ENCODE peak calls at places on chromosomes 4 and X, in seven cellular contexts. A is sigmoid colon, L is HL-60, Z is body of pancreas, H is upper lobe of right lung, B is spleen, M is A549. K is an unnamed sample.

GRCh38 chr4:102687373-102687981 is 73.3 kb downstream of the MANBA start:
- DNase-seq in A (no peak), L (no peak), Z (no peak), H (no peak), B (no peak), M (peak), K (no peak)

GRCh38 chr4:181661090-181661489 is 582.1 kb upstream of the TENM3 start:
- DNase-seq in A (no peak), L (no peak), Z (no peak), H (no peak), B (no peak), M (no peak), K (no peak)

GRCh38 chr4:138404801-138405200 is 162.7 kb upstream of the SLC7A11 start:
- DNase-seq in A (no peak), L (no peak), Z (no peak), H (no peak), B (no peak), M (no peak), K (no peak)

GRCh38 chrX:85052636-85053343 is 49.1 kb downstream of the APOOL start:
- DNase-seq in A (no peak), L (no peak), Z (no peak), H (no peak), B (no peak), M (no peak), K (peak)

GRCh38 chr4:186807131-186807530 is 83.5 kb upstream of the FAT1 start:
- DNase-seq in A (no peak), L (no peak), Z (no peak), H (no peak), B (no peak), M (no peak), K (no peak)

GRCh38 chr4:57119054-57119651 is 9.0 kb upstream of the IGFBP7 start:
- DNase-seq in A (peak), L (no peak), Z (no peak), H (peak), B (no peak), M (no peak), K (peak)

GRCh38 chr4:4859010-4859798 is at the start of gene MSX1:
- DNase-seq in A (peak), L (peak), Z (peak), H (peak), B (peak), M (peak), K (peak)

GRCh38 chr4:152109585-152110509 is 349.0 kb upstream of the GATB start:
- DNase-seq in A (no peak), L (no peak), Z (no peak), H (no peak), B (no peak), M (no peak), K (no peak)

GRCh38 chr4:73832651-73833237 is 3.7 kb upstream of the CXCL6 start:
- DNase-seq in A (no peak), L (no peak), Z (no peak), H (no peak), B (no peak), M (no peak), K (no peak)

GRCh38 chrX:95885074-95885473 is 799.6 kb upstream of the DIAPH2 start:
- DNase-seq in A (peak), L (no peak), Z (no peak), H (no peak), B (no peak), M (no peak), K (no peak)

GRCh38 chr4:156594619-156595018 is 377.0 kb downstream of the PDGFC start:
- DNase-seq in A (peak), L (no peak), Z (no peak), H (no peak), B (peak), M (no peak), K (no peak)

GRCh38 chr4:187478292-187479205 is 517.0 kb upstream of the ZFP42 start:
- DNase-seq in A (no peak), L (no peak), Z (no peak), H (no peak), B (no peak), M (no peak), K (peak)

GRCh38 chrX:115539841-115540240 is 21.1 kb upstream of the PLS3 start:
- DNase-seq in A (no peak), L (no peak), Z (no peak), H (no peak), B (no peak), M (no peak), K (no peak)

GRCh38 chrX:69503228-69503834 is 795 bp upstream of the NALF2 start:
- DNase-seq in A (no peak), L (no peak), Z (no peak), H (no peak), B (no peak), M (peak), K (no peak)

GRCh38 chrX:45811307-45811706 is 610.6 kb upstream of the DIPK2B start:
- DNase-seq in A (no peak), L (no peak), Z (no peak), H (no peak), B (no peak), M (no peak), K (no peak)

GRCh38 chr4:3340703-3341088 is 47.9 kb downstream of the RGS12 start:
- DNase-seq in A (no peak), L (no peak), Z (peak), H (peak), B (no peak), M (no peak), K (no peak)
- TF ChIP-seq CTCF in A (no peak), L (no peak), Z (peak), H (peak), B (no peak), M (no peak), K (no peak)

DNA sequence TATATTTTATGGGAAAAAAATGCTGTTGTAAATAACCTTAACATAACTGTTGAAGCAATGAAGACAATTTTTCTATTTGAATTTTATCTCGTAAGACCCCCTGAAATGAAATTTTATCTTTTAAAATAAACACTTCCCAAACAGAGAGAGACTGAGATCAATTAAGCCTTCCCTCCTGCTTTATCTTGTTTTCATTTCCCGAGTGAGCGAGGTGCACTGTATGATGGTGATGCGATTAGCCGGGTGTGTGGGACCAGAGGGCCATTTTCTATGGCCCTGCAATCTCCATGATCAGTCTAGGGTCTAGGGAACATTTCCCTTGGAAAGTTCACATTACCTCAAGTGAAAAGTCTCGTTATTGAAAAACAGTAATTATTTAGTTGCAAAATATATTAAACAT is 134.1 kb upstream of the MID1 start:
- DNase-seq in A (no peak), L (no peak), Z (no peak), H (no peak), B (no peak), M (no peak), K (no peak)
- TF ChIP-seq CTCF in A (no peak), L (no peak), Z (no peak), H (no peak), B (no peak), M (no peak), K (no peak)

GRCh38 chrX:154429708-154430107 is 1.2 kb downstream of the ATP6AP1 start:
- DNase-seq in A (no peak), L (no peak), Z (no peak), H (no peak), B (no peak), M (no peak), K (no peak)

GRCh38 chrX:154426916-154427792 is 1.3 kb upstream of the ATP6AP1 start:
- DNase-seq in A (no peak), L (no peak), Z (no peak), H (no peak), B (no peak), M (no peak), K (no peak)

GRCh38 chrX:154430916-154431315 is 2.4 kb downstream of the ATP6AP1 start:
- DNase-seq in A (no peak), L (peak), Z (no peak), H (peak), B (no peak), M (no peak), K (no peak)

GRCh38 chrX:154430504-154430903 is 2.0 kb downstream of the ATP6AP1 start:
- DNase-seq in A (no peak), L (no peak), Z (no peak), H (no peak), B (no peak), M (no peak), K (no peak)

DNA sequence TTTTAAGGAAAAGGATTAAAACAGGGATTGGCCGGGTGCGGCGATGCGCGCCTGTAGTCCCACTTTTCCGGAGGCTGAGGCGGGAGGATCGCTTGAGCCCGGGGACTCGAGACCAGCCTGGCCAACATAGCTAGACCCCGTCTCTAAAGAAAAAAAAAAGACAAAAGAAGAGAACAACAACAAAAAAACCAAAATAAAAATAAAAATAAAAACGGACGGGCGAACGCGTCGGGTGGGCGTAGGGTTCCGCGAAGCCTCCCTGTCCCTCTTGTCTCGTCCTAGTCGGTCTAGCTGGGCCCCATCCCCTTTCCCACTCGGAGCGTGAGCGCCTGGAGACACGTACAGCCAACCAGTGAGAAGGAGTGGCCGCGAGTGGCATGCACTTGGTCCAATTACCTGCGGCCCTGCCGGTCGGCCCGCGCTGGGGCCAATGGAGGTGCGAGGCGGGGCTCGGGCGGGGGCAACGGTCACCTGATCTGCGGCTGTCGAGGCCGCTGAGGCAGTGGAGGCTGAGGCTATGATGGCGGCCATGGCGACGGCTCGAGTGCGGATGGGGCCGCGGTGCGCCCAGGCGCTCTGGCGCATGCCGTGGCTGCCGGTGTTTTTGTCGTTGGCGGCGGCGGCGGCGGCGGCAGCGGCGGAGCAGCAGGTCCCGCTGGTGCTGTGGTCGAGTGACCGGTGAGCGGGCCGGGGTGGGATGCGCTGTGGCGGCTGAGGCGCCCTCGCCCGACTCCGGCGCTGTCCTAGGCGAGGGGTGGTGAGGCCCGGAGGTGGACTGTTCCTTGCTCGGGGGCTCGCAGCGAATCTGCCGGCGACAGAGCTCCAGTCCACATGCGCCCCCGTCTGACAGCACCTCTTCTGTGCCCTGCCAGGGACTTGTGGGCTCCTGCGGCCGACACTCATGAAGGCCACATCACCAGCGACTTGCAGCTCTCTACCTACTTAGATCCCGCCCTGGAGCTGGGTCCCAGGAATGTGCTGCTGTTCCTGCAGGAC is at the start of gene ATP6AP1:
- DNase-seq in A (peak), L (peak), Z (peak), H (peak), B (peak), M (peak), K (peak)
- TF ChIP-seq CTCF in A (no peak), L (no peak), Z (no peak), H (no peak), B (no peak), M (no peak), K (no peak)

GRCh38 chr4:158781963-158782362 is 13.1 kb downstream of the FNIP2 start:
- DNase-seq in A (no peak), L (no peak), Z (no peak), H (no peak), B (no peak), M (no peak), K (no peak)
- TF ChIP-seq CTCF in A (no peak), L (no peak), Z (peak), H (no peak), B (no peak), M (no peak), K (no peak)

DNA sequence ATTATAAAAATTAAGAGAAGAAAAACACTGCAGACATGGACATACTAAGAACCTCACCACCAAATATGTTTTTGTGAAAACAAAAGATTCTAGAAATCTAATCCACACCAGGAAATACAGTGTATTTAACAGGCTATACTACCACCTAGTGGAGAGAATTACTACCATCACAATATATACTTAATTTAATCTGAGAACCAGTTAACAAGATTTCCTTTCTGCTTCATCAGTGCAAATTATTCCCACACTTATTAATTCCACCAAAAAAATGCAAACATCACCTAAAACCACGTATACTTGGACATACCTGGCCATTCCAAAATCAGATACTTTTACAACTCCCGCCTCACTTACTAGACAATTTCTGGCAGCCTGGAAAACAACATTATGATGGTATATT is 7.0 kb upstream of the TXK start:
- DNase-seq in A (no peak), L (no peak), Z (no peak), H (no peak), B (no peak), M (peak), K (peak)
- TF ChIP-seq CTCF in A (peak), L (peak), Z (peak), H (peak), B (peak), M (peak), K (peak)

GRCh38 chrX:39948564-39948963 is 149.2 kb downstream of the BCOR start:
- DNase-seq in A (no peak), L (no peak), Z (no peak), H (peak), B (peak), M (no peak), K (no peak)

GRCh38 chrX:39945709-39946108 is 152.0 kb downstream of the BCOR start:
- DNase-seq in A (no peak), L (no peak), Z (no peak), H (no peak), B (no peak), M (no peak), K (no peak)

GRCh38 chrX:39944416-39944815 is 153.3 kb downstream of the BCOR start:
- DNase-seq in A (no peak), L (no peak), Z (no peak), H (no peak), B (peak), M (no peak), K (no peak)

GRCh38 chrX:39950035-39950688 is 147.6 kb downstream of the BCOR start:
- DNase-seq in A (no peak), L (no peak), Z (no peak), H (no peak), B (peak), M (no peak), K (no peak)

DNA sequence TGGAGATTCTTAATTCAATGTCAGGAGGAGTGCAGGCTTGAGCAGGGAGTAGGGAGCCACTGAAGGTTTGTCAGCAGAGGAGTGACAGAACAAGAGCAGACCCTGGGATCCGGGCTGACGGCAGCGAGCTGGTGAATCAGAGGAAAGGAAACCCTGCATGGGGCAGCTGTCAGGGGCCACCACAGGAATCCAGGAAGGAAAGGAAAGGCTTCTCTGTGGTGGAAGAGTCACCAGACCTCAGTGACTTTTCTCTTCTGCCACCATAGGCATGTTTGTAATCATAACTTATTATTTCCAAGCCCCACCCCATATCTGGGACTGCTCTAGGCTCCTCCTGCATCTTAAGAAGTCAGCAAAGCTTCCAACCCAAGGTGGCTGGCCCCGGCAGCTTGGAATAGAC is 150.9 kb downstream of the BCOR start:
- DNase-seq in A (no peak), L (no peak), Z (no peak), H (peak), B (peak), M (no peak), K (no peak)
- TF ChIP-seq CTCF in A (no peak), L (no peak), Z (no peak), H (no peak), B (no peak), M (no peak), K (no peak)

DNA sequence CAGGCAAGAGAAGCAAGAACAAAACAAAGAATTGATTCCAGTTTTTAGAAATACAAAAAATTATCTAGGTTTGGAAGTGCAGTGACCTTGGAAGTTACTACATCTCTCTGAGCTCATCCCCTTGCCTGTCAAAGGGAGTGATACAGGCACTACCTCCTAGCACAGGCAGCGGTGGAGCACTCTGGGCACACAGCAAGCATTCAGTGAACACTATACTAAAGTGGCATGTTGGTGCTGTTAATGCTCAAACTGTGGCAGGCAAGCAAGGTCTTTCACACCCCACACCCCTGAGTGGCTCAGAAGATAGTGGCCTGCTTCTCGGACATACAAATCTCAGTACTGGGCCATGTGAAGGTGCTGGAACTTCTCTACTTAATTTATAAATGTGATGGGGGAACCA is 51.2 kb downstream of the DRD5 start:
- DNase-seq in A (no peak), L (no peak), Z (no peak), H (no peak), B (no peak), M (no peak), K (no peak)
- TF ChIP-seq CTCF in A (no peak), L (no peak), Z (no peak), H (no peak), B (no peak), M (no peak), K (no peak)